ENCODE peak calls at places on chromosomes 1 and 21, in five cellular contexts. V is upper lobe of right lung, D is ovary, M is heart right ventricle, C is mucosa of descending colon. E is an unnamed sample. For H3K36me3, the result is how much of the 10 kb centered on the place peaks cover.

GRCh38 chr1:70518106-70518505 is 107.0 kb downstream of the CTH start:
- DNase-seq in C (no peak), V (no peak), M (no peak), D (no peak), E (no peak)

GRCh38 chr1:219660666-219661463 is 48.0 kb upstream of the ZC3H11B start:
- DNase-seq in V (peak), C (peak), D (peak), M (peak), E (peak)

GRCh38 chr1:103256490-103256889 is 148.2 kb upstream of the COL11A1 start:
- DNase-seq in D (no peak), V (no peak), C (no peak), M (no peak), E (no peak)

GRCh38 chr1:235901461-235901860 is 34.8 kb upstream of the LYST start:
- DNase-seq in V (no peak), M (no peak), C (no peak), D (no peak), E (peak)

GRCh38 chr1:226638001-226638601 is 89.5 kb downstream of the STUM start:
- DNase-seq in D (peak), V (peak), M (no peak), C (peak), E (no peak)

GRCh38 chr1:12600880-12601633 is 17.0 kb downstream of the DHRS3 start:
- DNase-seq in C (no peak), D (no peak), V (no peak), M (peak), E (peak)

GRCh38 chr1:214859647-214860046 is 222.9 kb upstream of the KCNK2 start:
- DNase-seq in M (no peak), C (no peak), D (no peak), V (no peak), E (no peak)

GRCh38 chr1:60281360-60281932 is 207.9 kb upstream of the C1orf87 start:
- DNase-seq in V (no peak), D (peak), C (no peak), M (peak), E (peak)

GRCh38 chr1:87174726-87175237 is 153.9 kb upstream of the LMO4 start:
- DNase-seq in V (no peak), D (no peak), M (no peak), C (no peak), E (no peak)

GRCh38 chr1:33140153-33141149 is 41.4 kb downstream of the TRIM62 start:
- DNase-seq in V (no peak), C (no peak), D (no peak), M (no peak), E (no peak)

GRCh38 chr1:108865316-108865910 is 8.5 kb upstream of the AKNAD1 start:
- DNase-seq in V (no peak), C (no peak), D (no peak), M (no peak), E (no peak)

GRCh38 chr1:221418346-221418745 is 323.5 kb downstream of the DUSP10 start:
- DNase-seq in C (no peak), V (no peak), D (no peak), M (no peak), E (no peak)

GRCh38 chr1:11649624-11650330 is 4.5 kb downstream of the FBXO2 start:
- DNase-seq in C (no peak), V (peak), M (no peak), D (no peak), E (no peak)

GRCh38 chr1:52603301-52603675 is 1.1 kb downstream of the GPX7 start:
- DNase-seq in D (peak), M (no peak), C (no peak), V (no peak), E (no peak)

GRCh38 chr1:238589843-238590435 is 699.2 kb upstream of the ZP4 start:
- DNase-seq in V (no peak), D (no peak), C (no peak), M (no peak), E (no peak)

GRCh38 chr1:161351482-161351881 is 16.2 kb downstream of the CFAP126 start:
- DNase-seq in V (no peak), D (no peak), C (no peak), M (no peak), E (no peak)

GRCh38 chr1:118988186-118989005 is at the start of gene TBX15:
- DNase-seq in V (no peak), D (no peak), C (no peak), M (no peak), E (no peak)

GRCh38 chr1:46080257-46080656 is 52.2 kb downstream of the PIK3R3 start:
- DNase-seq in D (no peak), V (no peak), C (no peak), M (no peak), E (no peak)

GRCh38 chr1:24795236-24795635 is 50.0 kb downstream of the CLIC4 start:
- DNase-seq in D (no peak), M (no peak), V (no peak), C (no peak), E (no peak)

GRCh38 chr21:45542667-45543370 is 579 bp upstream of the SLC19A1 start:
- DNase-seq in C (peak), M (no peak), D (peak), V (peak), E (no peak)

GRCh38 chr1:115172270-115172669 is 83.0 kb upstream of the TSPAN2 start:
- DNase-seq in D (no peak), M (no peak), C (no peak), V (no peak), E (no peak)

GRCh38 chr1:11985851-11986250 is 5.6 kb downstream of the MFN2 start:
- DNase-seq in D (no peak), C (no peak), V (no peak), M (no peak), E (no peak)

GRCh38 chr1:118247593-118247992 is 62.6 kb upstream of the SPAG17 start:
- DNase-seq in C (no peak), M (no peak), D (no peak), V (no peak), E (peak)

GRCh38 chr1:52636701-52637695 is 4.0 kb downstream of the SHISAL2A start:
- DNase-seq in M (no peak), C (peak), D (no peak), V (no peak), E (no peak)

GRCh38 chr1:30816211-30817082 is 58.9 kb upstream of the LAPTM5 start:
- DNase-seq in V (no peak), C (no peak), M (peak), D (peak), E (peak)

GRCh38 chr1:151399890-151400235 is 490 bp downstream of the PSMB4 start:
- DNase-seq in V (no peak), C (no peak), D (peak), M (no peak), E (peak)

GRCh38 chr1:111948209-111949131 is 41.0 kb downstream of the KCND3 start:
- DNase-seq in D (no peak), V (peak), C (no peak), M (peak), E (peak)

GRCh38 chr1:14915356-14916054 is 238.0 kb upstream of the TMEM51 start:
- DNase-seq in V (no peak), C (no peak), M (peak), D (peak), E (peak)

GRCh38 chr1:96524100-96524499 is 197.5 kb upstream of the PTBP2 start:
- DNase-seq in C (no peak), D (no peak), V (no peak), M (no peak), E (no peak)

GRCh38 chr1:27343639-27344025 is 1.8 kb downstream of the SYTL1 start:
- DNase-seq in C (peak), D (no peak), M (no peak), V (no peak), E (no peak)
- TF ChIP-seq CTCF in C (no peak), D (no peak), M (no peak), V (no peak), E (no peak)

GRCh38 chr1:228224198-228225164 is 16.6 kb downstream of the OBSCN start:
- DNase-seq in C (no peak), D (no peak), M (no peak), V (no peak), E (no peak)

GRCh38 chr1:228225165-228225710 is 17.4 kb downstream of the OBSCN start:
- DNase-seq in M (no peak), V (no peak), D (no peak), C (no peak), E (no peak)

GRCh38 chr1:228219962-228220780 is 12.3 kb downstream of the OBSCN start:
- DNase-seq in C (no peak), V (no peak), M (no peak), D (no peak), E (no peak)

GRCh38 chr1:228219245-228219961 is 11.6 kb downstream of the OBSCN start:
- DNase-seq in C (no peak), M (no peak), V (no peak), D (no peak), E (no peak)

GRCh38 chr1:228222548-228222947 is 14.7 kb downstream of the OBSCN start:
- DNase-seq in C (no peak), M (no peak), D (no peak), V (no peak), E (no peak)
- H3K36me3 ChIP-seq in C (under half), M (under half), D (under half), V (under half), E (half or more)

DNA sequence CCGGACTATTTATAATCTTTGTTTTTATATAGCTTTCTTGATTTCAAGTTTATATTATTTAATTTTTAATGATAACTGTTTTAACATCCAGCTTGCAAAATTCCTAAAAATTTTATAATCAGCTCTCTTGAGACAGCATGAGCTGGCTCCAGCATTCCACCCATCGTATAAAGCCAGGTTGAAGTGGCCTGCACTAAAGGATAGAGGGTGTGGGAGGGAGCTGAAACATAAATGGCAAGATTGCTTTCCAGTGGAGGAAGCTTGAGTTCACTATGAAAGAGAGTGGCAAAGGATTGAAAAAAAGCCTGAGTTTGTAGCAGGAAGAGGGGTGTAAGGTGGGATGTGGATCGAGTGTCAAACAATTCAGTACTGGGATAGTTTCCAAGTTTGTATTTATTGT is 48.4 kb upstream of the ZNF644 start:
- DNase-seq in V (no peak), M (no peak), D (no peak), C (no peak), E (no peak)
- H3K4me3 ChIP-seq in V (no peak), M (no peak), D (no peak), C (no peak), E (no peak)

GRCh38 chr1:5628416-5628815 is 363.8 kb downstream of the NPHP4 start:
- DNase-seq in D (no peak), M (no peak), V (no peak), C (no peak), E (no peak)
- TF ChIP-seq CTCF in D (no peak), M (no peak), V (no peak), C (no peak), E (no peak)

GRCh38 chr1:16450863-16451481 is 10.4 kb downstream of the NECAP2 start:
- DNase-seq in D (no peak), M (no peak), V (no peak), C (no peak), E (no peak)
- H3K36me3 ChIP-seq in D (under half), M (under half), V (half or more), C (under half), E (under half)

DNA sequence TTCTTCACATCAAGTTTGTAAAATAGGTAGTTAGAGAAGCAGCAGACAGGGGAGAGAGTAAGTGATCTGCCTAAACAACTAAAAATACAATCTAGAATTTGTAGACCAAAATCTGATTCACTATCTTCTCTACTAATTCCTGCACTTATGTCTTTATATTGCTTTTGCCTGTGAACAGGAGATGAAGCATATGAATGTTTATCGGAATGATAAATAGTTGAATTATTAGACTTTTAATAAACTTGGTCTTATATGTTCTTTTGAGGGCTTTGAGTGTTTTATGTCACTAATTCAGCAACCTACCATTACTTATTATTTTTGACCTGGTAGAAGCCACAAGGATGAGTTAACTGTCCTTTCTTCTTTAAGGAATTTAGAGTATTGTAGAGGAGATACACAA is 2.3 kb downstream of the DESI2 start:
- DNase-seq in M (no peak), D (no peak), V (no peak), C (no peak), E (no peak)
- H3K4me3 ChIP-seq in M (peak), D (no peak), V (peak), C (no peak), E (peak)

GRCh38 chr1:101820080-101820479 is 176.6 kb downstream of the OLFM3 start:
- DNase-seq in C (no peak), V (no peak), D (no peak), M (no peak), E (peak)
- TF ChIP-seq CTCF in C (no peak), V (peak), D (no peak), M (peak), E (peak)